ENCODE peak calls at places on chromosomes 13 and 19, in four cellular contexts. I, P, O and M are unnamed samples.

GRCh38 chr13:44734204-44734707 is 158.1 kb upstream of the TSC22D1 start:
- DNase-seq in I (peak; percentile 61), P (no peak), O (peak; percentile 66), M (peak; percentile 55)

GRCh38 chr19:16678498-16678897 is 17.6 kb downstream of the TMEM38A start:
- DNase-seq in I (no peak), P (no peak), O (no peak), M (no peak)

GRCh38 chr19:32404213-32404938 is 1.2 kb upstream of the DPY19L3 start:
- DNase-seq in I (no peak), P (no peak), O (no peak), M (no peak)

GRCh38 chr13:105737688-105738087 is 797.8 kb downstream of the EFNB2 start:
- DNase-seq in I (no peak), P (no peak), O (no peak), M (no peak)

GRCh38 chr13:114142640-114143490 is 10.4 kb upstream of the RASA3 start:
- DNase-seq in I (peak; percentile 85), P (peak; percentile 53), O (no peak), M (peak; percentile 79)

GRCh38 chr13:38361551-38362262 is 12.1 kb downstream of the UFM1 start:
- DNase-seq in I (no peak), P (no peak), O (no peak), M (no peak)

GRCh38 chr13:46334423-46334822 is 52.6 kb downstream of the RUBCNL start:
- DNase-seq in I (no peak), P (no peak), O (no peak), M (no peak)

GRCh38 chr13:47081246-47081645 is 184.4 kb upstream of the HTR2A start:
- DNase-seq in I (no peak), P (no peak), O (no peak), M (no peak)

GRCh38 chr13:80363890-80364503 is 23.1 kb upstream of the SPRY2 start:
- DNase-seq in I (no peak), P (no peak), O (no peak), M (no peak)

GRCh38 chr19:19447536-19448237 is 42.2 kb downstream of the GATAD2A start:
- DNase-seq in I (no peak), P (peak; percentile 24), O (no peak), M (no peak)

GRCh38 chr13:61029064-61029463 is 386.6 kb downstream of the PCDH20 start:
- DNase-seq in I (no peak), P (no peak), O (no peak), M (no peak)

GRCh38 chr13:110340812-110341444 is 33.8 kb downstream of the COL4A2 start:
- DNase-seq in I (peak; percentile 49), P (no peak), O (no peak), M (no peak)

GRCh38 chr13:110342474-110342873 is 35.4 kb downstream of the COL4A2 start:
- DNase-seq in I (no peak), P (no peak), O (no peak), M (no peak)

GRCh38 chr13:110343241-110343865 is 36.3 kb downstream of the COL4A2 start:
- DNase-seq in I (no peak), P (no peak), O (peak; percentile 94), M (peak; percentile 94)

GRCh38 chr13:110339975-110340550 is 33.0 kb downstream of the COL4A2 start:
- DNase-seq in I (no peak), P (no peak), O (no peak), M (no peak)

GRCh38 chr13:110341445-110342247 is 34.6 kb downstream of the COL4A2 start:
- DNase-seq in I (no peak), P (peak; percentile 33), O (no peak), M (no peak)
- H3K4me1 ChIP-seq in I (peaks cover 19% of the 10 kb centered on the region), P (no peaks in the 10 kb centered on the region), O (peaks cover 40% of the 10 kb centered on the region), M (peaks cover 11% of the 10 kb centered on the region)

GRCh38 chr13:48501705-48502104 is 31.2 kb downstream of the RCBTB2 start:
- DNase-seq in I (no peak), P (no peak), O (no peak), M (no peak)
- H3K4me1 ChIP-seq in I (no peaks in the 10 kb centered on the region), P (no peaks in the 10 kb centered on the region), O (peaks cover 11% of the 10 kb centered on the region), M (peaks cover 20% of the 10 kb centered on the region)

DNA sequence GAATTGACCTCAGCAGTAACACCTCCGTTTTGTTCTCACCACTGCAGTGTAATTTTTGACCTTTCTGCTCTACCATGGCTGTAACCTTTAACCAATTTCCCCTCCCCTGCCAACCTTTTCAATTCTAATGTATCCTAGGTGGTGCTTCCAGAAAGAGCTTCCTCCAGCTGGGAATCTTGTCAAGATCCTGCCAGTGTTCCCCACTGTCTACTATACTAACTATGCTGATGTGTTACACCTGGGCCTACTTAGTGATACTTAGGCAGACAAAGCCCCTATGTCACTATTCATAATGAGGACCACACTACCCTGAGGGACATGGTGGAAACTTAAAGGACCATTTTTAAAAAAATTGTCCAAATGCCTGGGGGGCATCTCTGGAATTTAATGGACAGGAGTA is 41.0 kb downstream of the MBNL2 start:
- DNase-seq in I (no peak), P (no peak), O (no peak), M (no peak)
- H3K4me1 ChIP-seq in I (peaks cover 61% of the 10 kb centered on the region), P (peaks cover 3% of the 10 kb centered on the region), O (peaks cover 42% of the 10 kb centered on the region), M (peaks cover 25% of the 10 kb centered on the region)

GRCh38 chr13:40553356-40553755 is 113.1 kb downstream of the FOXO1 start:
- DNase-seq in I (no peak), P (no peak), O (no peak), M (no peak)
- H3K4me1 ChIP-seq in I (peaks cover 44% of the 10 kb centered on the region), P (no peaks in the 10 kb centered on the region), O (no peaks in the 10 kb centered on the region), M (no peaks in the 10 kb centered on the region)

DNA sequence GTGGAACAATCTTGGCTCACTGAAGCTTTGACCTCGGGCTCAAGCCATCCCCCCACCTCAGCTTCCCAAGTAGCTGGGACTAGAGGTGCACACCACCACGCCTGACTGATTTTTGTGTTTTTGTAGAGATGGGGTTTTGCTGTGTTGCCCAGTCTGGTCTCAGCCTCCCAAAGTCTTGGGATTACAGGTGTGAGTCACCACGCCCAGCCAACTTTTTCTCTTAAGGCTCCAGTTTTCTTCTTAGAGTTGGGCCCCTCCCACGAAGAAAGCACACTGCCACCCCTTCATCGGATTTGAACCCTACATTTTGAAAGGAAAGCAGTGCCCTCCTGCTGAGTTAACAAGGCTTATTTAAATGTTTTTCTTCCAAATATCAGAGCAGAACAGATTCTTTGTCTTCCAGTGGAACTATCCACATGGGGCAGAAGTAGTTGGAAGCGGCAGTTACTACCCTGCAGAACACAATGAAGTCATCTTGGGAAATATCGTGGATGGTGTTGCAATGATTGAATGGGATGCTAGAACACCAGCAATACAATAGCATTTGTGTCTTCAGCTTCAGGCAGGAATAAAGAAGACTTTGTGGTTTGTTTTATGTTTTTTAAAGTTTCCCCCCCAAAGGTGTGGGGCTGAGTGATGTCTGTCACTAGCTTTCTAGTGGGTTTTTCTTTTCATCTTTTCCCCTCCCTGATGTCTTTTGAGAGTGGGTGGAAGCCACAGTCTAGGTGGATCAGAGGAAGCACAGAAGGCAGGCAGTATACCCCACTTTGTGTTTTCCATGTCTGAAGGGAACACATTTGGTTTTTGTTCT is 8.9 kb downstream of the ACTN4 start:
- DNase-seq in I (no peak), P (no peak), O (peak; percentile 59), M (no peak)
- H3K4me1 ChIP-seq in I (peaks cover 100% of the 10 kb centered on the region), P (peaks cover 28% of the 10 kb centered on the region), O (peaks cover 97% of the 10 kb centered on the region), M (peaks cover 76% of the 10 kb centered on the region)

GRCh38 chr13:20431687-20432384 is 93.8 kb downstream of the CRYL1 start:
- DNase-seq in I (no peak), P (peak; percentile 41), O (no peak), M (no peak)

GRCh38 chr13:20429682-20430081 is 96.0 kb downstream of the CRYL1 start:
- DNase-seq in I (no peak), P (peak; percentile 39), O (no peak), M (no peak)

GRCh38 chr13:20428666-20429644 is 96.7 kb downstream of the CRYL1 start:
- DNase-seq in I (no peak), P (no peak), O (peak; percentile 29), M (peak; percentile 86)

GRCh38 chr13:20431080-20431479 is 94.6 kb downstream of the CRYL1 start:
- DNase-seq in I (no peak), P (peak; percentile 42), O (peak; percentile 27), M (peak; percentile 97)

GRCh38 chr13:20430296-20430695 is 95.4 kb downstream of the CRYL1 start:
- DNase-seq in I (no peak), P (no peak), O (peak; percentile 31), M (no peak)
- H3K4me1 ChIP-seq in I (no peaks in the 10 kb centered on the region), P (no peaks in the 10 kb centered on the region), O (no peaks in the 10 kb centered on the region), M (peaks cover 40% of the 10 kb centered on the region)

GRCh38 chr13:24147570-24147963 is 13.0 kb upstream of the SPATA13 start:
- DNase-seq in I (no peak), P (no peak), O (no peak), M (no peak)
- H3K4me1 ChIP-seq in I (peaks cover 17% of the 10 kb centered on the region), P (no peaks in the 10 kb centered on the region), O (peaks cover 61% of the 10 kb centered on the region), M (peaks cover 11% of the 10 kb centered on the region)

DNA sequence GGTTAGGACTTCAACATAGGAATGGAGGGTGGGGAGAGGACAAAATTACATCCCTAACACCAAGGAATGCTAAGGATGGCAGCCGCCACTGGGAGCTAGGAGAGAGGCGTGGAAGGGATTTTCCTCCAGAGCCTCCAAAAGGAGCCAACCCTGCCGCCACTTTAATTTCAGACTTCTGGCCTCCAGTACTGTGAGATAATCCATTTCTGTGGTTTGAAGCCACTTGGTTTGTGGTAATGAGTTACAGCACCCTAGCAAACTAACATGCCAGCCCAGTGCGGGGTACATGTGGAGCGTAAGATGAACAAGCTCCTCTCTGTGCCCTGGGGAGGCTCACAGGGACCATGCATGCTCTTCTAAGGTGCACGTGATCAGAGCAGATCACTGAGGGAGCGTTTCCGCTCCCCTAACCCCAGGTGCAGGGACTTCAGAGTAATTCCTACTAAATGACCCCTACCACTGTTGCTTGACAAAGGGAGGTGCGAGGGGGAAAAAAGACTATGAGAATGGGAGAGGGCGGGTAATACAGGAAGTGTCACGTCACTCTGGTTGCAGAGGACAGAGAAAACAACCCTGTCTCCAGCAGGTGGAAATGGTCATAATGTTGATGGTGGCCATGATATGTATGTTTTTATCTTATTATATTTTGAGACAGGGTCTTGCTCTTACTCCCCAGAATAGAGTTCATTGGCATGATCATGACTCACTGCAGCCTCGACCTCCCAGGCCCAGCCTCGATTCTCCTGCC is 12.0 kb downstream of the FPR1 start:
- DNase-seq in I (no peak), P (no peak), O (no peak), M (no peak)
- H3K4me1 ChIP-seq in I (no peaks in the 10 kb centered on the region), P (no peaks in the 10 kb centered on the region), O (no peaks in the 10 kb centered on the region), M (no peaks in the 10 kb centered on the region)

DNA sequence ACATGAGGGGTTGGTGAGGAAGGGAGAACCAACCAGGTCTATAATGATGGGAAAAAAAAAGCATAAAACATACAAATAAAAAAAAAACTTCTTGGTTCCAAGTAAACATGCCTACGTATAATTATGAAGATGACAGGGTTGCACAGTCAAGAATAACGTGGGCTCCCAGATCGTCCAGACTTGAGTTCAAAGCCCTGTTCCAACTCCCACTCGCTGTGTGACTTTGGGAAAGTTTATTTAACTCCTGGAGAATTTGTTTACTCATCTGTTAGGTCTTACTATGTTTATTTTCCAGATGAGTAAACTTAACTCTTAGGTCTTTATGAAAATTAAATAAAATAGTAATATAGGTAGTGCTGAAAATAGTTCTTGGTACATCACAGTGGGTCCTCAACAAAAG is 13.8 kb downstream of the STARD13 start:
- DNase-seq in I (no peak), P (no peak), O (no peak), M (no peak)
- H3K4me1 ChIP-seq in I (peaks cover 89% of the 10 kb centered on the region), P (peaks cover 4% of the 10 kb centered on the region), O (peaks cover 17% of the 10 kb centered on the region), M (peaks cover 37% of the 10 kb centered on the region)

DNA sequence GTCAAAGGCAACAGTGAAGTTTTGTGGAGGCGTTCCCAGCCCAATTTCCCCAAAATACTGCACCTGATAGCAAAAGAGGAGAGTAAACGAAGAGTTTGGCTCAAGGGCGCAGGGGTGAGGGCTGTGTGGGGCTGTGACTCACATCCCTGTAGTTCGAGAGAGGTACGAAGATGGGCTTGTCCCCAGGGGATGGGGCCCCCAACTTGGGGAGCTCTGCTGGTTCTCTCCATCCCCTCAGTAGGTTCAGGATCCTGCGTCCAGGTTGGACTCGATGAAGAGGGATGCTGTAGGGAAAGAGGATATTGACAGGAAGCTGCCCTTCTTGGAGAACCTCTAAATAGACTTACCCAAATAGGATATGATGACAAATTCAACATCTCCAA is 3.4 kb downstream of the NAPSA start:
- DNase-seq in I (no peak), P (no peak), O (peak; percentile 19), M (no peak)
- H3K4me1 ChIP-seq in I (peaks cover 17% of the 10 kb centered on the region), P (no peaks in the 10 kb centered on the region), O (no peaks in the 10 kb centered on the region), M (no peaks in the 10 kb centered on the region)